ENCODE peak calls at places on chromosomes 6 and 20, in eight cellular contexts. X, R, S, U, T, I, G and O are unnamed samples. For H3K36me3, the result is how much of the 10 kb centered on the place peaks cover.

GRCh38 chr20:24993337-24994185 is 1.0 kb upstream of the APMAP start:
- DNase-seq in G (peak), U (no peak), S (no peak), X (peak), T (no peak), I (no peak), R (no peak), O (peak)

GRCh38 chr6:138817799-138818198 is 21.9 kb downstream of the ECT2L start:
- DNase-seq in U (no peak), G (no peak), X (peak), S (no peak), I (peak), R (peak), T (no peak), O (no peak)

GRCh38 chr6:161225677-161226004 is 48.2 kb downstream of the AGPAT4 start:
- DNase-seq in S (no peak), U (no peak), X (peak), I (no peak), T (no peak), G (no peak), R (no peak), O (no peak)

GRCh38 chr6:14601490-14601889 is 483.9 kb downstream of the CD83 start:
- DNase-seq in I (no peak), T (no peak), X (no peak), R (no peak), S (no peak), G (no peak), U (no peak), O (no peak)

GRCh38 chr6:105603779-105604592 is 201.1 kb upstream of the PREP start:
- DNase-seq in U (no peak), G (no peak), S (no peak), I (no peak), X (no peak), R (no peak), T (no peak), O (no peak)

GRCh38 chr6:144646066-144646800 is 361.1 kb downstream of the UTRN start:
- DNase-seq in X (peak), U (no peak), I (no peak), S (no peak), T (no peak), R (no peak), G (no peak), O (no peak)

GRCh38 chr6:107816818-107817217 is 7.3 kb downstream of the SCML4 start:
- DNase-seq in R (no peak), S (no peak), U (no peak), X (no peak), I (no peak), G (no peak), T (no peak), O (no peak)

GRCh38 chr6:28948782-28949486 is 25.1 kb upstream of the TRIM27 start:
- DNase-seq in R (no peak), T (no peak), X (no peak), U (no peak), I (no peak), G (no peak), S (no peak), O (no peak)

GRCh38 chr20:20359628-20360027 is 8.3 kb upstream of the INSM1 start:
- DNase-seq in R (no peak), X (no peak), G (no peak), S (no peak), I (no peak), U (no peak), T (no peak), O (no peak)

GRCh38 chr6:43391448-43392031 is 22.1 kb upstream of the ZNF318 start:
- DNase-seq in I (no peak), G (no peak), T (no peak), X (peak), R (no peak), U (no peak), S (no peak), O (no peak)

GRCh38 chr6:21189721-21190120 is 403.8 kb upstream of the SOX4 start:
- DNase-seq in T (no peak), R (no peak), X (no peak), I (no peak), S (no peak), U (no peak), G (no peak), O (no peak)

GRCh38 chr6:25138024-25138696 is 141.0 kb upstream of the CARMIL1 start:
- DNase-seq in I (no peak), T (peak), U (no peak), R (peak), G (no peak), S (no peak), X (peak), O (no peak)

GRCh38 chr6:140537834-140538680 is 1163.6 kb upstream of the CITED2 start:
- DNase-seq in R (peak), I (no peak), U (peak), T (no peak), S (peak), X (peak), G (no peak), O (no peak)

GRCh38 chr6:47701374-47701773 is 3.0 kb downstream of the ADGRF4 start:
- DNase-seq in I (no peak), U (no peak), R (no peak), X (no peak), G (no peak), T (no peak), S (no peak), O (no peak)

GRCh38 chr20:40339661-40340449 is 349.2 kb downstream of the MAFB start:
- DNase-seq in I (peak), G (no peak), T (peak), U (no peak), R (peak), S (no peak), X (no peak), O (peak)

GRCh38 chr6:146898069-146898887 is 299.5 kb downstream of the ADGB start:
- DNase-seq in S (no peak), R (no peak), T (no peak), X (no peak), G (no peak), I (no peak), U (no peak), O (no peak)

GRCh38 chr6:75579951-75580350 is 21.7 kb upstream of the SENP6 start:
- DNase-seq in R (no peak), U (no peak), X (peak), T (no peak), I (no peak), S (no peak), G (no peak), O (no peak)

GRCh38 chr20:3687655-3688054 is 5.8 kb upstream of the ADAM33 start:
- DNase-seq in S (no peak), T (no peak), R (no peak), G (no peak), U (no peak), X (peak), I (no peak), O (no peak)

GRCh38 chr6:146027586-146028249 is 1.1 kb upstream of the GRM1 start:
- DNase-seq in U (no peak), X (no peak), R (no peak), T (no peak), G (no peak), S (peak), I (no peak), O (no peak)

GRCh38 chr6:2611092-2611491 is 139.6 kb downstream of the MYLK4 start:
- DNase-seq in X (peak), R (no peak), I (no peak), G (no peak), T (no peak), S (no peak), U (no peak), O (no peak)

GRCh38 chr6:42304313-42304712 is 86.7 kb upstream of the MRPS10 start:
- DNase-seq in G (no peak), R (no peak), S (no peak), U (no peak), T (no peak), I (no peak), X (no peak), O (no peak)

GRCh38 chr6:31493875-31494694 is 3.9 kb upstream of the MICB start:
- DNase-seq in G (peak), T (peak), S (peak), R (peak), U (peak), X (peak), I (peak), O (peak)

GRCh38 chr6:142944126-142945066 is 580 bp downstream of the HIVEP2 start:
- DNase-seq in T (peak), I (peak), U (no peak), S (peak), R (peak), G (peak), X (peak), O (peak)

GRCh38 chr20:38129893-38130609 is 35.0 kb downstream of the TGM2 start:
- DNase-seq in U (no peak), S (no peak), I (peak), T (no peak), G (no peak), R (no peak), X (no peak), O (peak)

GRCh38 chr20:15191082-15191723 is 853.8 kb upstream of the FLRT3 start:
- DNase-seq in S (no peak), X (no peak), I (no peak), G (no peak), T (no peak), U (peak), R (no peak), O (no peak)

DNA sequence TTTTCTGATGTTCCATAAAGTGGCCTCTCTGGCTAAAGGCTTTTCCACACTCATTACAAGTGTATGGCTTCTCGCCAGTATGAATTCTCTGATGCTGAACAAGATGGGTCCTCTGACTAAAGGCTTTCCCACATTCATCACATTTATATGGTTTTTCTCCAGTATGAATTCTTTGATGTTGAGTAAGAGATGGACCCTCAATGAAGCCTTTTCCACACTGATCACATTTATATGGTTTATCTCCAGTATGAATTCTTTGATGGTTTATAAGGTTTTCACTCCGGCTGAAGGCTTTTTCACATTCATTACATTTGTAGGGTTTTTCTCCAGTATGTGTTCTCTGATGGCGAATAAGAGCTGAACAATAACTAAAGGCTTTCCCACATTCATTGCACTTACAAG is 20.4 kb downstream of the ZNF184 start:
- DNase-seq in T (no peak), X (no peak), U (no peak), G (no peak), S (no peak), I (no peak), R (no peak), O (no peak)
- H3K36me3 ChIP-seq in T (half or more), X (half or more), U (half or more), G (half or more), S (under half), I (half or more), R (under half), O (half or more)

GRCh38 chr20:62963614-62964397 is 11.3 kb downstream of the SLC17A9 start:
- DNase-seq in U (no peak), S (no peak), T (no peak), I (no peak), G (no peak), R (no peak), X (no peak), O (no peak)

GRCh38 chr20:62966212-62967148 is 14.0 kb downstream of the SLC17A9 start:
- DNase-seq in U (no peak), S (no peak), R (no peak), I (no peak), G (no peak), X (no peak), T (no peak), O (no peak)

GRCh38 chr20:62964700-62965099 is 12.2 kb downstream of the SLC17A9 start:
- DNase-seq in I (no peak), T (no peak), S (no peak), G (no peak), R (no peak), X (no peak), U (no peak), O (no peak)

GRCh38 chr20:62967149-62967501 is 14.6 kb downstream of the SLC17A9 start:
- DNase-seq in T (no peak), U (no peak), I (no peak), R (no peak), S (no peak), G (no peak), X (no peak), O (no peak)

GRCh38 chr20:62965363-62965771 is 12.9 kb downstream of the SLC17A9 start:
- DNase-seq in U (no peak), G (no peak), S (no peak), T (no peak), X (no peak), I (no peak), R (no peak), O (no peak)
- H3K36me3 ChIP-seq in U (under half), G (under half), S (under half), T (under half), X (under half), I (under half), R (under half), O (under half)

GRCh38 chr20:51533291-51534172 is 9.0 kb downstream of the NFATC2 start:
- DNase-seq in S (no peak), R (no peak), T (no peak), G (no peak), I (no peak), U (no peak), X (peak), O (no peak)

GRCh38 chr20:51536116-51537069 is 6.1 kb downstream of the NFATC2 start:
- DNase-seq in X (no peak), T (no peak), G (no peak), U (no peak), S (no peak), R (no peak), I (no peak), O (peak)

GRCh38 chr20:51531712-51532456 is 10.6 kb downstream of the NFATC2 start:
- DNase-seq in U (no peak), R (no peak), X (no peak), I (no peak), T (no peak), S (no peak), G (no peak), O (peak)

GRCh38 chr20:51532577-51533191 is 9.8 kb downstream of the NFATC2 start:
- DNase-seq in R (no peak), U (no peak), X (peak), S (no peak), G (no peak), I (peak), T (peak), O (peak)

DNA sequence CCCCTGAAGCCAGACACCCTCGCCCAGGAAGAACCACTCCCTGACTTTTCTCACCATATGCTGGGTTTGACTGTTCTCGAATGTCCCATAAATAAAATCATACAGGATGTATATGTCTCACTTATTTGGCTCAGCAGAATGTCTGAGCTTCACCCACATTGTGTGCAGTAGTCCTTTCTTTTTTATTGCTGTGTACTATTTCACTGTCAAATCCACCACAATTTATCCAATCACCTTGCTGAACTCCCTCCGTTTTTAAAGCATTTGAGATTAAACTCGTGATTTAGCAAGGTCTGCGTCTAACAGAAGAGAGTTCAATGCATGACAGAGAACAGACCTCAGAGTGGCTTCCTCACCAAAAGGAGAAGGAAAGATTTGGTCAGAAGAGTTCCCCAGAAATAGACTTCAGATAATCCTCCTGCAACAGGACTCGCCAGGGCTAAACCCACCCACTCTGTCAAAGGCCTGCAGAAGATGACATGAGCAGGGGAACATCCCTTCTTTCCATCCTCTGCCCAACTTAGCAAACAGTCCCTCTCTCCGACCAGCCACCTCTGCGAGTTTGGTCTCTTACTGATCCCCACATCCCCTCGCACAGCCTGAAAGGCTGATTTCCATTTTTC is 7.6 kb downstream of the NFATC2 start:
- DNase-seq in R (no peak), I (no peak), X (no peak), S (no peak), U (no peak), G (no peak), T (no peak), O (no peak)
- H3K36me3 ChIP-seq in R (under half), I (under half), X (under half), S (under half), U (under half), G (under half), T (under half), O (under half)

GRCh38 chr20:57483287-57484050 is 41.5 kb downstream of the CTCFL start:
- DNase-seq in S (no peak), X (no peak), U (no peak), T (no peak), R (no peak), I (no peak), G (peak), O (peak)
- H3K36me3 ChIP-seq in S (under half), X (under half), U (under half), T (under half), R (under half), I (under half), G (under half), O (under half)

DNA sequence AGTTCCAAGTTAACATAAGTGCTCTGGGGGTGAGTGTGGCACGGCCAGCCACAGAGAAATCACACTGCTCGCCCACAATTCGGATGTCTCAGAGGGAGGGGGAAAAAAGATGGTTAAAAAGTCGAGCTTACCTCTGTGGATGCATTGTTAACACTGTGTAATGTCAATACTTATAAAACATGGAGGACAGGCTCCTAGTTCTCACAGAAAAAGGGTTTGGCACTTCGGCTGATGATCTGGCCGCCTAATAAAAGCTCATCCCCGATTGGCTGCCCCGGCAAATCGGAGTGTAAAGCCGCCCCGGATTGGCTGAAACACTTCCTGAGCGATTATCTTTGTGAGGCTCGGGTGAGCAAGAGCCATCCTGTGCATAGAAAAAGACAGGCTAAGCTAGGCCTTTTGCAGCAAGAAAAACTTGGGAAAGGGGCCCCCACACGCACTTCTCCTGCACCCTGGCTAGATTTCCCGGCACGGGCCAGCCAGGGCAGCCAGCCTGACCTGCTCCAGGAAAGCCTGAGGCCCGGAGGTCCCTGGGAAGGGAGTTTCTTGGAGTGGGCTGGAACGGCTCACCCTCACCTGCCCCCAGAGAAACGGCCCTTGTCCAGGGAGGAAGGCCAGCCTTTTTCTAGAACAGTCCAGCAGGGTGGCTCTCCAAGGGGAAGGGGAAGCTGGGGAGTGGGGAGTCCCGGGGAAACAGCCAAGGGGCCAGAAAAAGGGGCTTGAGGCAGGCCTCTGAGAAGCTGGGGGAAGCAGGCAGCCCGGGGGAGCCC is at the start of gene ZMYND8:
- DNase-seq in G (peak), R (peak), T (peak), X (peak), U (peak), I (peak), S (peak), O (peak)
- H3K36me3 ChIP-seq in G (under half), R (under half), T (under half), X (under half), U (under half), I (under half), S (under half), O (under half)

GRCh38 chr6:33783781-33784520 is 5.0 kb downstream of the LEMD2 start:
- DNase-seq in R (no peak), I (no peak), U (no peak), S (no peak), G (no peak), X (no peak), T (no peak), O (no peak)
- H3K36me3 ChIP-seq in R (under half), I (half or more), U (half or more), S (under half), G (half or more), X (under half), T (half or more), O (half or more)

DNA sequence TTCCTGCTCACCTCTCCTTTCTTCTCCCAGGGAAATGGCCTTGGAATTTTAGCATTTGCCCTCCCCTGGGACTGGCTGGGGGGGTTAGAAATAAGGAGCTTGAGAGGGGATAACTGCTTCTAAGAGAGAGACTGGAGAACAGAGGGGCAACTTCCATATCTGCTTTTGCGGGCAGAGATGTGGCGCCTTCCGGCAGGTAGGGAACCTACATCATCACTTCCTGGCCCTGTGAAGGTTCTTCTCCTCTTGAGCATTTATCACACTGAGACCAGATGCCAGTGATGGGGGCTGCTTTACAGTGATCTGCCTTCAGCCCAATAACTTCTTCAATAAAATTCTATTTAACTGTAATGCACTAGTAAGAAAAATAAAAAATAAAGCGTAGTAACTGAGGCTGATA is 48.1 kb downstream of the TBC1D7 start:
- DNase-seq in T (no peak), U (no peak), I (no peak), X (no peak), S (no peak), G (no peak), R (no peak), O (no peak)
- H3K36me3 ChIP-seq in T (half or more), U (under half), I (half or more), X (under half), S (under half), G (under half), R (under half), O (half or more)